ENCODE peak calls at places on chromosomes 12 and 14, in ten cellular contexts. N is mesothelial cell of epicardium; Z is stimulated activated CD8-positive, alpha-beta memory T cell treated with anti-CD3 and anti-CD28 coated beads, Interleukin-4, amount 100 ng/mL, for 1 hour; H is omental fat pad; L is WTC11; Q is H7; O is left ventricle myocardium inferior; K is fibroblast of gingiva; D is activated naive CD4-positive, alpha-beta T cell treated with Interleukin-2 at 50 U/mL for 16 hours; G is AG04450. Y is an unnamed sample.

GRCh38 chr14:71647086-71647784 is 285.0 kb upstream of the RGS6 start:
- DNase-seq in N (no peak), H (no peak), G (no peak), K (no peak), Z (no peak), Q (peak; percentile 53), O (no peak), D (no peak), L (no peak), Y (peak; percentile 70)

GRCh38 chr12:93019911-93020224 is 90.8 kb upstream of the EEA1 start:
- DNase-seq in L (no peak), G (no peak), O (no peak), Z (no peak), K (no peak), N (no peak), D (no peak), H (no peak), Q (no peak), Y (no peak)

GRCh38 chr12:110780448-110780847 is 37.8 kb upstream of the PPP1CC start:
- DNase-seq in D (peak; percentile 66), L (no peak), N (no peak), K (no peak), H (no peak), G (no peak), O (no peak), Z (no peak), Q (no peak), Y (no peak)

GRCh38 chr12:123064885-123065619 is 84.6 kb downstream of the ARL6IP4 start:
- DNase-seq in Q (no peak), O (no peak), L (no peak), K (no peak), Z (no peak), G (no peak), D (no peak), N (no peak), H (no peak), Y (no peak)

GRCh38 chr12:94545937-94546771 is 86.5 kb upstream of the CEP83 start:
- DNase-seq in N (peak; percentile 46), G (peak; percentile 30), Q (peak; percentile 85), K (peak; percentile 41), O (no peak), D (no peak), H (no peak), L (peak; percentile 62), Z (no peak), Y (peak; percentile 89)

GRCh38 chr12:4780624-4781023 is 60.4 kb downstream of the GALNT8 start:
- DNase-seq in Z (no peak), H (no peak), O (peak; percentile 22), Q (no peak), D (no peak), L (no peak), G (no peak), K (no peak), N (no peak), Y (peak; percentile 40)

GRCh38 chr12:105814283-105814682 is 324.5 kb downstream of the NUAK1 start:
- DNase-seq in H (no peak), L (no peak), K (no peak), G (no peak), D (no peak), Q (no peak), O (no peak), N (no peak), Z (no peak), Y (no peak)

GRCh38 chr12:49331360-49332222 is 5.4 kb downstream of the C1QL4 start:
- DNase-seq in O (peak; percentile 57), H (no peak), K (peak; percentile 70), N (peak; percentile 74), Q (peak; percentile 94), L (peak; percentile 77), D (no peak), G (peak; percentile 44), Z (no peak), Y (peak; percentile 92)

GRCh38 chr12:130818381-130819247 is 20.4 kb downstream of the STX2 start:
- DNase-seq in Q (peak; percentile 99), Z (no peak), H (no peak), N (peak; percentile 86), K (no peak), O (peak; percentile 67), D (peak; percentile 81), G (no peak), L (peak; percentile 90), Y (peak; percentile 98)

GRCh38 chr14:23284654-23285529 is 1.0 kb downstream of the HOMEZ start:
- DNase-seq in D (peak; percentile 12), G (no peak), K (no peak), L (no peak), Z (no peak), O (no peak), N (no peak), H (no peak), Q (no peak), Y (no peak)

GRCh38 chr12:110467847-110468211 is 228 bp downstream of the GPN3 start:
- DNase-seq in K (no peak), Q (no peak), G (no peak), N (no peak), D (no peak), H (no peak), L (no peak), O (no peak), Z (no peak), Y (no peak)

GRCh38 chr12:83473408-83474095 is 786.8 kb downstream of the TMTC2 start:
- DNase-seq in D (no peak), H (no peak), N (no peak), O (no peak), Q (no peak), G (no peak), L (no peak), K (peak; percentile 3), Z (no peak), Y (no peak)

GRCh38 chr12:103470664-103471063 is 25.1 kb downstream of the C12orf42 start:
- DNase-seq in D (no peak), Q (no peak), O (no peak), G (no peak), Z (no peak), K (no peak), H (no peak), N (no peak), L (no peak), Y (no peak)

GRCh38 chr12:9740109-9740750 is 7.3 kb upstream of the CLECL1 start:
- DNase-seq in O (no peak), Q (no peak), L (no peak), N (no peak), D (no peak), Z (no peak), G (no peak), K (no peak), H (no peak), Y (no peak)

GRCh38 chr14:39368261-39368959 is 63.8 kb downstream of the FBXO33 start:
- DNase-seq in Z (no peak), G (peak; percentile 48), O (no peak), H (no peak), K (peak; percentile 69), D (peak; percentile 18), N (peak; percentile 67), L (peak; percentile 75), Q (peak; percentile 69), Y (peak; percentile 91)

GRCh38 chr14:76836029-76836630 is 9.9 kb downstream of the LRRC74A start:
- DNase-seq in Z (no peak), L (no peak), K (peak; percentile 23), O (no peak), H (no peak), G (no peak), D (no peak), Q (no peak), N (no peak), Y (no peak)

GRCh38 chr12:46067062-46067461 is 76.7 kb upstream of the SCAF11 start:
- DNase-seq in D (no peak), G (no peak), H (no peak), O (no peak), Z (no peak), L (no peak), N (no peak), K (no peak), Q (no peak), Y (no peak)

GRCh38 chr12:122133192-122133950 is 40.6 kb downstream of the IL31 start:
- DNase-seq in L (peak; percentile 63), D (no peak), N (no peak), Z (no peak), Q (peak; percentile 81), G (no peak), O (no peak), K (no peak), H (no peak), Y (peak; percentile 87)

GRCh38 chr14:81927069-81927468 is 393.4 kb upstream of the SEL1L start:
- DNase-seq in Z (no peak), K (no peak), H (no peak), L (no peak), G (no peak), N (no peak), O (no peak), D (no peak), Q (peak; percentile 20), Y (no peak)

GRCh38 chr14:69101331-69101826 is 51.5 kb downstream of the DCAF5 start:
- DNase-seq in K (peak; percentile 91), Q (peak; percentile 8), N (no peak), H (no peak), G (peak; percentile 55), L (no peak), Z (no peak), D (no peak), O (no peak), Y (no peak)

GRCh38 chr12:104933778-104934177 is 24.3 kb downstream of the SLC41A2 start:
- DNase-seq in G (no peak), Z (no peak), K (no peak), O (no peak), L (no peak), N (no peak), Q (no peak), D (no peak), H (no peak), Y (no peak)

GRCh38 chr14:78172428-78172827 is 2.3 kb downstream of the NRXN3 start:
- DNase-seq in Z (no peak), N (no peak), O (no peak), H (no peak), K (no peak), L (no peak), G (no peak), D (no peak), Q (no peak), Y (no peak)

GRCh38 chr14:103634156-103634555 is 5.1 kb downstream of the KLC1 start:
- DNase-seq in K (no peak), Q (no peak), Z (no peak), D (no peak), L (no peak), H (no peak), O (no peak), N (no peak), G (no peak), Y (no peak)

GRCh38 chr14:98112211-98112780 is 1159.7 kb downstream of the BCL11B start:
- DNase-seq in Q (no peak), L (no peak), K (no peak), D (no peak), N (no peak), O (no peak), Z (no peak), G (no peak), H (no peak), Y (no peak)

GRCh38 chr12:100265732-100266131 is 1.1 kb downstream of the DEPDC4 start:
- DNase-seq in K (no peak), L (no peak), Q (no peak), O (no peak), Z (no peak), G (no peak), H (no peak), D (no peak), N (no peak), Y (no peak)

GRCh38 chr12:115522010-115522409 is 755.5 kb downstream of the MED13L start:
- DNase-seq in K (no peak), O (no peak), L (no peak), Z (no peak), G (no peak), Q (no peak), H (no peak), N (no peak), D (no peak), Y (no peak)

GRCh38 chr12:99544457-99544856 is 103.1 kb upstream of the GARIN6 start:
- DNase-seq in G (no peak), N (no peak), D (no peak), L (no peak), K (no peak), Z (no peak), H (no peak), Q (no peak), O (no peak), Y (no peak)

GRCh38 chr12:30482650-30483049 is 213.0 kb downstream of the IPO8 start:
- DNase-seq in Q (no peak), N (no peak), L (no peak), G (no peak), H (no peak), Z (no peak), O (no peak), K (no peak), D (no peak), Y (no peak)

Y was measured in endodermal cell.